ENCODE peak calls at places on chromosomes 5 and 9, in nine cellular contexts. W is cerebellum; N is effector memory CD4-positive, alpha-beta T cell; L is stimulated activated CD4-positive, alpha-beta T cell treated with anti-CD3 and anti-CD28 coated beads, Interleukin-12 subunit alpha, Interleukin-12 subunit beta, amount 100 ng/mL, for 48 hours; X is foreskin keratinocyte; D is OCI-LY7; K is right cardiac atrium; A is A172; Z is left ventricle myocardium inferior. U is an unnamed sample.

GRCh38 chr9:129333961-129334743 is 156.1 kb upstream of the IER5L start:
- DNase-seq in W (peak; percentile 51), N (no peak), L (no peak), X (peak; percentile 97), D (peak; percentile 43), K (peak; percentile 98), A (peak; percentile 99), Z (peak; percentile 93), U (peak; percentile 99)

GRCh38 chr9:4353236-4353635 is 53.4 kb upstream of the GLIS3 start:
- DNase-seq in W (no peak), N (no peak), L (no peak), X (no peak), D (no peak), K (no peak), A (no peak), Z (no peak), U (no peak)

GRCh38 chr9:27059406-27059805 is 49.6 kb upstream of the TEK start:
- DNase-seq in W (no peak), N (no peak), L (no peak), X (no peak), D (no peak), K (no peak), A (no peak), Z (no peak), U (no peak)

GRCh38 chr9:69253057-69253456 is 72.0 kb upstream of the ENTREP1 start:
- DNase-seq in W (no peak), N (no peak), L (no peak), X (peak; percentile 78), D (no peak), K (no peak), A (no peak), Z (no peak), U (no peak)

GRCh38 chr5:135230326-135230925 is 168.6 kb downstream of the MACROH2A1 start:
- DNase-seq in W (no peak), N (no peak), L (no peak), X (no peak), D (no peak), K (peak; percentile 89), A (no peak), Z (peak; percentile 53), U (no peak)

GRCh38 chr5:128905225-128906110 is 59.8 kb upstream of the SLC27A6 start:
- DNase-seq in W (peak; percentile 12), N (no peak), L (peak; percentile 13), X (no peak), D (peak; percentile 51), K (no peak), A (peak; percentile 62), Z (no peak), U (peak; percentile 41)

GRCh38 chr5:55592388-55593114 is 57.8 kb upstream of the PLPP1 start:
- DNase-seq in W (no peak), N (no peak), L (no peak), X (no peak), D (no peak), K (no peak), A (no peak), Z (no peak), U (no peak)

GRCh38 chr9:114513050-114513951 is 8.0 kb upstream of the WHRN start:
- DNase-seq in W (no peak), N (no peak), L (no peak), X (no peak), D (no peak), K (no peak), A (peak; percentile 11), Z (no peak), U (no peak)

GRCh38 chr5:150624334-150625163 is 15.9 kb upstream of the SYNPO start:
- DNase-seq in W (peak; percentile 75), N (no peak), L (no peak), X (no peak), D (no peak), K (peak; percentile 80), A (no peak), Z (peak; percentile 60), U (peak; percentile 70)

GRCh38 chr9:1007312-1007711 is 30.9 kb downstream of the DMRT3 start:
- DNase-seq in W (no peak), N (no peak), L (no peak), X (no peak), D (peak; percentile 53), K (no peak), A (no peak), Z (no peak), U (no peak)

GRCh38 chr5:103605277-103605676 is 42.7 kb upstream of the NUDT12 start:
- DNase-seq in W (no peak), N (no peak), L (no peak), X (no peak), D (no peak), K (no peak), A (no peak), Z (no peak), U (no peak)

GRCh38 chr5:80082731-80083114 is 47.6 kb downstream of the THBS4 start:
- DNase-seq in W (peak; percentile 41), N (peak; percentile 3), L (peak; percentile 67), X (no peak), D (peak; percentile 33), K (peak; percentile 90), A (peak; percentile 47), Z (peak; percentile 68), U (peak; percentile 73)

GRCh38 chr5:59360130-59360555 is 533.4 kb downstream of the PDE4D start:
- DNase-seq in W (no peak), N (no peak), L (no peak), X (no peak), D (no peak), K (no peak), A (no peak), Z (no peak), U (peak; percentile 84)

GRCh38 chr9:98751210-98751609 is 42.5 kb upstream of the GABBR2 start:
- DNase-seq in W (no peak), N (no peak), L (no peak), X (no peak), D (no peak), K (no peak), A (no peak), Z (no peak), U (no peak)

GRCh38 chr9:99348289-99348688 is 126.2 kb downstream of the SEC61B start:
- DNase-seq in W (no peak), N (no peak), L (no peak), X (no peak), D (no peak), K (no peak), A (no peak), Z (no peak), U (no peak)

GRCh38 chr5:88792144-88792840 is 90.7 kb downstream of the MEF2C start:
- DNase-seq in W (no peak), N (no peak), L (no peak), X (no peak), D (no peak), K (no peak), A (no peak), Z (no peak), U (no peak)

GRCh38 chr5:113091622-113092021 is 115.0 kb downstream of the DCP2 start:
- DNase-seq in W (no peak), N (no peak), L (no peak), X (no peak), D (no peak), K (no peak), A (no peak), Z (no peak), U (no peak)

GRCh38 chr5:121833631-121834420 is 17.9 kb upstream of the FTMT start:
- DNase-seq in W (no peak), N (no peak), L (no peak), X (no peak), D (no peak), K (no peak), A (no peak), Z (no peak), U (no peak)

GRCh38 chr9:90078988-90079457 is 474.2 kb downstream of the GADD45G start:
- DNase-seq in W (no peak), N (no peak), L (no peak), X (no peak), D (no peak), K (no peak), A (no peak), Z (no peak), U (no peak)

GRCh38 chr9:35548571-35548970 is 56.5 kb upstream of the TESK1 start:
- DNase-seq in W (no peak), N (no peak), L (no peak), X (no peak), D (no peak), K (no peak), A (no peak), Z (no peak), U (no peak)

GRCh38 chr9:134967547-134967930 is 49.8 kb upstream of the FCN1 start:
- DNase-seq in W (no peak), N (no peak), L (no peak), X (no peak), D (no peak), K (peak; percentile 69), A (no peak), Z (no peak), U (no peak)

GRCh38 chr5:68433921-68434879 is 218.6 kb downstream of the PIK3R1 start:
- DNase-seq in W (no peak), N (peak; percentile 81), L (peak; percentile 90), X (peak; percentile 97), D (peak; percentile 24), K (peak; percentile 90), A (peak; percentile 94), Z (peak; percentile 79), U (peak; percentile 75)

GRCh38 chr5:180601591-180602480 is 10.5 kb upstream of the SCGB3A1 start:
- DNase-seq in W (no peak), N (no peak), L (no peak), X (no peak), D (no peak), K (no peak), A (no peak), Z (no peak), U (no peak)

GRCh38 chr5:16740476-16740875 is 123.7 kb upstream of the RETREG1 start:
- DNase-seq in W (no peak), N (no peak), L (no peak), X (no peak), D (no peak), K (no peak), A (no peak), Z (no peak), U (no peak)

GRCh38 chr9:120531683-120532300 is 48.2 kb downstream of the CDK5RAP2 start:
- DNase-seq in W (peak; percentile 38), N (no peak), L (no peak), X (peak; percentile 26), D (peak; percentile 27), K (no peak), A (peak; percentile 52), Z (no peak), U (peak; percentile 55)

GRCh38 chr9:90546200-90546599 is 96.4 kb downstream of the DIRAS2 start:
- DNase-seq in W (peak; percentile 83), N (no peak), L (no peak), X (peak; percentile 65), D (no peak), K (no peak), A (peak; percentile 95), Z (no peak), U (peak; percentile 67)

GRCh38 chr5:2519153-2519552 is 232.3 kb downstream of the IRX2 start:
- DNase-seq in W (no peak), N (no peak), L (no peak), X (no peak), D (no peak), K (no peak), A (no peak), Z (no peak), U (no peak)

GRCh38 chr5:159310492-159310891 is 19.8 kb downstream of the IL12B start:
- DNase-seq in W (peak; percentile 26), N (no peak), L (peak; percentile 14), X (no peak), D (no peak), K (peak; percentile 49), A (no peak), Z (no peak), U (no peak)

GRCh38 chr5:158313739-158314464 is 455.0 kb upstream of the CLINT1 start:
- DNase-seq in W (peak; percentile 87), N (no peak), L (no peak), X (no peak), D (no peak), K (no peak), A (no peak), Z (no peak), U (no peak)

U was measured in A549.